ENCODE peak calls at places on chromosomes 6 and 20, in five cellular contexts. H is astrocyte of the cerebellum, Z is fibroblast of villous mesenchyme, C is OCI-LY7, U is sigmoid colon. L is an unnamed sample.

GRCh38 chr6:169406794-169407193 is 153.1 kb upstream of the THBS2 start:
- DNase-seq in H (no peak), Z (no peak), C (no peak), U (no peak), L (no peak)

GRCh38 chr20:35108921-35109320 is 16.3 kb upstream of the TRPC4AP start:
- DNase-seq in H (no peak), Z (no peak), C (no peak), U (no peak), L (no peak)

GRCh38 chr6:56552212-56553130 is 90.2 kb downstream of the DST start:
- DNase-seq in H (no peak), Z (no peak), C (no peak), U (no peak), L (peak)

GRCh38 chr6:20463396-20463795 is 61.7 kb downstream of the E2F3 start:
- DNase-seq in H (no peak), Z (no peak), C (no peak), U (no peak), L (no peak)

GRCh38 chr6:143210420-143210819 is 149.7 kb downstream of the AIG1 start:
- DNase-seq in H (no peak), Z (no peak), C (no peak), U (no peak), L (no peak)

GRCh38 chr6:26158581-26159416 is 71.6 kb downstream of the HFE start:
- DNase-seq in H (no peak), Z (peak), C (peak), U (peak), L (peak)

GRCh38 chr6:167219967-167220512 is 62.3 kb upstream of the GPR31 start:
- DNase-seq in H (no peak), Z (no peak), C (no peak), U (no peak), L (no peak)

GRCh38 chr20:1618479-1618878 is 1.3 kb downstream of the SIRPB1 start:
- DNase-seq in H (no peak), Z (no peak), C (no peak), U (no peak), L (no peak)

GRCh38 chr6:28772480-28773381 is 151.1 kb downstream of the TRIM27 start:
- DNase-seq in H (no peak), Z (no peak), C (no peak), U (no peak), L (no peak)

GRCh38 chr6:38350882-38351281 is 288.8 kb downstream of the BTBD9 start:
- DNase-seq in H (no peak), Z (peak), C (no peak), U (no peak), L (peak)

GRCh38 chr6:170473226-170473789 is 79.8 kb downstream of the PSMB1 start:
- DNase-seq in H (no peak), Z (no peak), C (no peak), U (no peak), L (peak)

GRCh38 chr20:12044969-12045368 is 127.3 kb downstream of the BTBD3 start:
- DNase-seq in H (no peak), Z (no peak), C (no peak), U (no peak), L (no peak)

GRCh38 chr20:12395404-12396159 is 477.9 kb downstream of the BTBD3 start:
- DNase-seq in H (no peak), Z (peak), C (no peak), U (no peak), L (peak)

GRCh38 chr6:18349350-18349749 is 37.8 kb upstream of the RNF144B start:
- DNase-seq in H (no peak), Z (no peak), C (no peak), U (no peak), L (no peak)

GRCh38 chr20:62700261-62700925 is 8.2 kb upstream of the NTSR1 start:
- DNase-seq in H (no peak), Z (no peak), C (no peak), U (no peak), L (no peak)

GRCh38 chr6:33816911-33817310 is 13.1 kb upstream of the MLN start:
- DNase-seq in H (no peak), Z (no peak), C (no peak), U (no peak), L (no peak)

GRCh38 chr6:170155464-170156196 is 135.2 kb downstream of the DLL1 start:
- DNase-seq in H (no peak), Z (no peak), C (no peak), U (no peak), L (no peak)

GRCh38 chr6:119200774-119201173 is 122.3 kb upstream of the FAM184A start:
- DNase-seq in H (no peak), Z (no peak), C (no peak), U (no peak), L (no peak)

GRCh38 chr20:12394786-12395185 is 477.1 kb downstream of the BTBD3 start:
- DNase-seq in H (no peak), Z (peak), C (no peak), U (no peak), L (peak)

GRCh38 chr6:113137411-113137810 is 719.7 kb upstream of the MARCKS start:
- DNase-seq in H (peak), Z (peak), C (no peak), U (peak), L (peak)

GRCh38 chr6:37584654-37585522 is 85.2 kb upstream of the CCDC167 start:
- DNase-seq in H (no peak), Z (no peak), C (no peak), U (no peak), L (no peak)

DNA sequence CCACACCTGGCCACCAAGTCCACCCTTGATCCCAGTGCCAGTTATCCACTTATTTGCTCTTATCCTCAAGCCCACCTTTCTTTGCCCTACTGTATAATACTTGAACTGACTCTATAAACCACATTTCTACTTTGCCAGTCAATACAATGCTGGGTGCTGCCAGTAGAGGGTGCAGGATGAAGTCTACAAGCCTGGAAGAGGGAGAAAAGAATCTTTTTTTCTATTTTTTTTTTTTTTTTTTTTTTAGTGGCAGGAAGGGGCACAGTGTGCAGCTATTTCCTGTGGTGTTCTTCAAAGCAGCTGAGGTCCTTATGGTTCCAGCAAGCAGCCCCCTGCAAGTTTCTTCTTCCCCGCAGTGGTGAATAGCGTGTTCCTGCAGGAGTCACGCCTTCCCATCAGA is 22.2 kb upstream of the GABRR1 start:
- DNase-seq in H (no peak), Z (no peak), C (peak), U (no peak), L (peak)
- TF ChIP-seq CTCF in H (peak), Z (peak), C (peak), U (no peak), L (peak)

GRCh38 chr6:125748534-125749111 is 809 bp upstream of the HEY2 start:
- DNase-seq in H (no peak), Z (peak), C (no peak), U (no peak), L (peak)
- TF ChIP-seq CTCF in H (peak), Z (no peak), C (no peak), U (no peak), L (peak)

DNA sequence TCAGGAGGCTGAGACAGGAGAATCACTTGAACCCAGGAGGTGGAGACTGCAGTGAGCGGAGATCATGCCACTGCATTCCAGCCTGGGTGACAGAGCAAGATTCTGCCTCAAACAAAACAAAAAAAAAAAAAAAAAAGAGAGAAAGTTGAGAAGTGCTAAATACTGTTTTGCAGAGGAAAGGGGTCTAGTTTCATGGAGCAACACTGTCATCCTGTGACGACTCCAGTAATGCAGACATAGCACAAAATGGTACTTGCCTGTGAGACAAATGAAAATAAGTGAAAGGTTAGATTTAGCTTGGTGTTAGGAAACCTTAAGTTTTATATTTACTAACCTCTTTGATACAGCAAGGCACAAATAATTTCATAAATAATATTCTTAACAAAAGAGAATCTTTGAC is 29.7 kb downstream of the CEP162 start:
- DNase-seq in H (no peak), Z (no peak), C (no peak), U (no peak), L (peak)
- TF ChIP-seq CTCF in H (no peak), Z (no peak), C (no peak), U (no peak), L (peak)

GRCh38 chr6:132937466-132937906 is 123.1 kb downstream of the RPS12 start:
- DNase-seq in H (no peak), Z (peak), C (peak), U (no peak), L (peak)
- TF ChIP-seq CTCF in H (peak), Z (peak), C (peak), U (no peak), L (peak)

GRCh38 chr6:31749301-31750036 is 9.7 kb downstream of the MSH5 start:
- DNase-seq in H (no peak), Z (no peak), C (no peak), U (no peak), L (no peak)

GRCh38 chr6:31752739-31753319 is 9.6 kb upstream of the SAPCD1 start:
- DNase-seq in H (no peak), Z (peak), C (no peak), U (no peak), L (peak)

DNA sequence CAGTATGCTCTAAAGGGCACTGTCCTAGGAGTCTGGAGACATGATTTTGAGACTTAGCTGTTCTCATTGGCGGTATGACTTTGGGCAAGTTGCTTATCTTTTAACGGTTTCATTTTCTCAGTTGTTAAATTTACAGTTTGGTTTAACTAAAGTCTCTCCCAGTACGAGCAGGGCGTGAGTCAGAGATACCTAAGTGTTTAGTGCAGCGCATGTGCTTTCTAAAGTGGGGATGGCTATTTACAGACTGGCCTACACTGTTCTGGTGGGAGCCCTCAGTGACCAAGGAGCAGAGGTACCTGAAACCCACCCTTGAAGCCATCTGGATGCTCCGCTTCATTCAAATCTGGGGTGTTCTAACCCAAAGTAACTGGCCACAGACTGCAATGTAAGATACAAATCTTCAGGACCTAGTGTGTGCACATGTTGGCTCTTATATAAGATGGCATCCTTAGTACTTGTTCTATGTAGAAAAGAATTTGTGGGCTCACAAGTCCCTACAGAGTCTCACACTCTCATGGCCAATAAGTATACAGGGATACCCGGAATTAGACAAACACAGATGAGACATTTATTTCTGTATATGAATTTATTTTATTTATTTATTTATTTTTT is 10.7 kb downstream of the MSH5 start:
- DNase-seq in H (no peak), Z (peak), C (no peak), U (no peak), L (peak)
- TF ChIP-seq CTCF in H (no peak), Z (no peak), C (no peak), U (no peak), L (no peak)

DNA sequence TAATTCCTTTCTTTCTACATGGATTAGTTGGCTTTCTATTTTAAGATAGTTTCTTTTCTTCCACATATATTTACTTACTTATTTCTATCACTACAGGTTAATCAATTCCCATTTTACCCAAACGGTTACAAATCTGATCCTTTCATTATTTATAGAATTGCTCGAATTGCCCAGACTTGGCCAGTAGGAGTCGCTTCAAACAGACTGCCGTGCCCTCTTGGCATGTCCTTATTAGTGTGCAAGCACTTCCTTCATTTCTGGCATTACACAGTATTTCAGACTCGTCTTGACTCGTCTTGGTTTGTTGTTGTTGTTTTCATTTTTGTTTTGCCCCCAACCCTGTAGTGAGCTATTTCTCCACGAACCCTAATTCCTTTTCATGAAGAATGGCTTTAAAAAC is 74.6 kb downstream of the SAMD3 start:
- DNase-seq in H (no peak), Z (no peak), C (peak), U (no peak), L (no peak)
- TF ChIP-seq CTCF in H (no peak), Z (peak), C (peak), U (no peak), L (peak)

DNA sequence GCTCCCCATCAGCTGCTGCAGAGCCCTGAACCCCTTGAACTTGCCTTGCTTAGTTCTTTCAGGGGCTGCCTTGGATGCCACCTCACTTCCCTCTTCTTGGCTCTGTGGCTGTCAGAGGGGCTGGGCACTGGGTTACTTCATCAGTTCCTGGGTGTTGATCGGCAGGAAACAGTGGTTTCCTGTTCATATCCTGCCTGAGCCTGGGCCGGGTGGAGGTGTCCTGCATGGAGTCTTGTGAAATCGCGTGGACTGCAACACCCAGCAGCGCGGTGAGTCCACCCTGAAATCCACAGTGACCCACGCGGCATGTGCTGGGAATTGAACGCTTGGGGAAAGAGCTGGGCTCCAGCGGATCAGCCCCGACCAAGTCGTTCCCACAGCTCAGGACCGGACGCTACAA is 97.5 kb downstream of the CDH26 start:
- DNase-seq in H (no peak), Z (peak), C (no peak), U (peak), L (no peak)
- TF ChIP-seq CTCF in H (no peak), Z (no peak), C (no peak), U (no peak), L (no peak)

DNA sequence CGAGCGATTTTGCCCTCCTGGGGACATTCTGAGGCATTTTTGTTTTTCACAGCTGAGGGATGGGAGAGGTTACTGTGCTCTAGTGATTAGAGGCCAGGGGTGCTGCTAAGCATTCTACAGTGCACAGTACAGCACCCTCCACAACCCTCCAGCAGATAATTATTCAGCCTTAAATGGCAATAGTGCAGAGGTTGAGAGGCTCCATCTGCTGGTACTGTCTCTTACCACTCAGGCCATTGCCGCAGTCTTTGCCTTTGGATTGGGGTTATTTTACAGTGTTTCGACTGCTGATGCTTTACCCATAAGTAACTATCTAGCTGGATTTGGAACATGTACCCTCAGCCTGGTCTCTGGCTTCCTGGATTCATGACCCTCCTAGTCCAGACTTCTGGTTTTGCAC is 705.3 kb downstream of the KIF16B start:
- DNase-seq in H (no peak), Z (no peak), C (peak), U (no peak), L (no peak)
- TF ChIP-seq CTCF in H (no peak), Z (no peak), C (peak), U (no peak), L (peak)

GRCh38 chr20:10619427-10619826 is 54.4 kb downstream of the JAG1 start:
- DNase-seq in H (peak), Z (peak), C (no peak), U (no peak), L (peak)
- TF ChIP-seq CTCF in H (no peak), Z (no peak), C (no peak), U (no peak), L (no peak)

L was measured in choroid plexus epithelial cell.